ENCODE peak calls at places on chromosomes 13 and 19, in ten cellular contexts. C, B, R, P, L, E, S, O, Z and A are unnamed samples.
A peak's percentile ranks its signal among the peaks of the same experiment; 100 is the strongest.

GRCh38 chr13:67549331-67549730 is 319.2 kb upstream of the PCDH9 start:
- DNase-seq in B (no peak), E (peak; percentile 11), C (peak; percentile 91), O (peak; percentile 87), R (peak; percentile 11), S (no peak), P (no peak), L (no peak), Z (no peak), A (no peak)

GRCh38 chr13:109204657-109205056 is 575.2 kb downstream of the MYO16 start:
- DNase-seq in O (no peak), Z (no peak), B (no peak), C (no peak), S (peak; percentile 17), P (no peak), R (no peak), E (no peak), L (no peak), A (no peak)

GRCh38 chr13:71412231-71412630 is 454.8 kb downstream of the DACH1 start:
- DNase-seq in L (no peak), R (no peak), P (no peak), E (no peak), C (no peak), Z (no peak), B (no peak), S (no peak), O (no peak), A (no peak)

GRCh38 chr13:27569405-27569804 is 50.9 kb downstream of the LNX2 start:
- DNase-seq in B (no peak), L (no peak), E (no peak), S (no peak), O (no peak), P (no peak), R (no peak), C (no peak), Z (no peak), A (no peak)

GRCh38 chr19:17329061-17329767 is 5.4 kb downstream of the ANO8 start:
- DNase-seq in E (no peak), C (no peak), B (no peak), L (peak; percentile 46), O (no peak), Z (no peak), S (no peak), R (no peak), P (no peak), A (no peak)

GRCh38 chr19:45098521-45099464 is 5.8 kb downstream of the PPP1R37 start:
- DNase-seq in E (no peak), P (no peak), L (no peak), Z (no peak), C (peak; percentile 45), B (no peak), O (peak; percentile 63), R (no peak), S (no peak), A (no peak)

GRCh38 chr19:40744554-40745401 is 5.5 kb downstream of the ACTMAP start:
- DNase-seq in P (no peak), S (no peak), O (no peak), E (no peak), Z (no peak), L (peak; percentile 34), C (no peak), R (peak; percentile 61), B (peak; percentile 41), A (no peak)

GRCh38 chr13:87582399-87582798 is 88.8 kb upstream of the SLITRK5 start:
- DNase-seq in L (no peak), C (no peak), O (no peak), E (no peak), B (no peak), P (no peak), S (no peak), Z (no peak), R (no peak), A (no peak)

GRCh38 chr19:33194884-33195710 is 967 bp downstream of the LRP3 start:
- DNase-seq in B (no peak), P (no peak), L (peak; percentile 59), C (peak; percentile 48), R (no peak), S (peak; percentile 99), Z (no peak), O (peak; percentile 60), E (peak; percentile 65), A (no peak)

GRCh38 chr19:33196446-33197193 is 2.5 kb downstream of the LRP3 start:
- DNase-seq in P (no peak), Z (no peak), R (no peak), C (no peak), E (no peak), O (no peak), S (peak; percentile 62), L (no peak), B (no peak), A (no peak)

GRCh38 chr19:33194527-33194883 is 375 bp downstream of the LRP3 start:
- DNase-seq in B (no peak), P (no peak), Z (no peak), S (peak; percentile 93), R (no peak), L (peak; percentile 47), C (no peak), E (no peak), O (no peak), A (no peak)

GRCh38 chr19:33197591-33198000 is 3.5 kb downstream of the LRP3 start:
- DNase-seq in E (no peak), P (no peak), O (no peak), C (no peak), L (no peak), S (no peak), B (no peak), R (no peak), Z (no peak), A (no peak)

DNA sequence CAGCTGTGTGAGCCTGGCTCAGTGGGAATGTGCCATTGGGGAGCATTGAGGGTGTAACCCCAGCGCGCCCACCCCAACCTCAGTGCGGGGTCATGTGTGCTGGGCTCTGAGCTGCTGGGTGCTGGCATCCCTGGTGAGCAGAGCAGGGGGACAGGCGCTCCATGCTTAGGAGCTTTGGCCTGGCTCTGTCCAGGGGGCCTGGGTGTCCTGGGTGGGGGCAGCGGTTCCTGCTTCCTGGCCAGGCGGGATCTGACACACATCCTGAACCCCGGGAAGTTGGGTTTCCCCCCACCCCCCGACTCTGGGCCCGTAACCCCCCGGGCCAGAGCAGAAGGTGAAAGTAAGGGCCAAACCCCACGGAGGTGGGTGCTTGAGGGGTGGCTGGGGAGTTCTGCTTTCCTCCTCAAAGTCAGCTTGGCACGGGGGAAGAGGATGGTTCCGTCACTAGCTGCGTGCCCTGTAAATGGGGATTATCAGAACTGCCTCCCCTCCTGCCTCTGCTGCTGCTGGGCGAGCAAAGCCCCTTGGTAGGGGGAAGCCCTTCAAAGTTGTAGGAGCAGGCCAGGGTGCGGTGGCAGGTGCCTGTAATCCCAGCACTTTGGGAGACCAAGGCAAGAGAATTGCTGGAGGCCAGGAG is 1.7 kb downstream of the LRP3 start:
- DNase-seq in O (no peak), S (no peak), C (no peak), P (no peak), E (no peak), R (no peak), L (no peak), Z (no peak), B (no peak), A (no peak)
- H3K4me2 ChIP-seq in O (peak overlapping the region; percentile 72), S (peak overlapping the region; percentile 82), C (peak overlapping the region; percentile 79), P (peak overlapping the region; percentile 64), E (peak overlapping the region; percentile 92), R (no peak overlapping the region), L (peak overlapping the region; percentile 91), Z (peak overlapping the region; percentile 89), B (no peak overlapping the region), A (peak overlapping the region; percentile 60)

DNA sequence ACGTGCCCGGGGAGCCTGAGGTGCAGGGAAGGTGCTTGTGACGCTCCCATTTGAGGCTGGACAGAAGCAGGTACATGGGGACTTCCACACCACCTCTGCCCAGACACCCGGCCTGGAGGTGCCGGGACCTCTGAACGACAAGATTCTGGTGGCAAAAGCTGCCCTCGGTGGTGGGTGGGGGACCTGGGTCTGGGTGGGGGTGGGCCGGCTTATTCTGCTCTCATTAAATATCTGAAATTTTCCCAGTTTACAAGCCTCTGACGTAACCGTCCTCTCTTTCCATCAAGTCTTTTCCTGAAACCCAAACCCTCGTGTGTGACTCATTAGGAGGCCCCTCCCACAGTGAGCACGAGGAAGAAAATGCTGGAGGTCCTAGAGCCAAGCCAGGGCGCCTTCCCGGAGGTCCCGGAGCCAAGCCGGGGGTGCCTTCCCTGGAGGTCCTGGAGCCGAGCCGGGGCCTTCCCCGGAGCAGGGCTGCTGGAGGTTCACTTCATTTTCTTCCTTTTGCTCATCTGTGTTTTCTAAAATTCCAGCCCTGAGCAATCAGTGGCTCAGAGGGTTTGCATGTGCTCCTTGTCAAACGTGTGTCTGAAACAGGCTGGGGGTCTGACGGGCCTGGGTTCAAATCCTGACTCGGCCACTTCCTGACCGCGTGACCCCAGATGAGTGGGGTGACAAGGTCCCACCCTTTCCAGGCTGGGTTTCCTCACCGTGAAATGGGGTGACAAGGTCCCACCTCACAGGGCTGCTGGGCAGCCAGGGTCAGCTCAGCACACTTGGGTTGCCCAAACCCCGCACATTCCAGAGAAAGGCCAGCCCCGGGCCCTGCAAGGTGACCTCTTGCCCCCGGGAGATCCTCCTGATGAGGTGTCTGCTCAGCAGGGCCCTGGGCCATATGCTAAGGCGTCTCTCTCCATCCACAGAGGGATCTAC is 10.0 kb downstream of the CFD start:
- DNase-seq in Z (no peak), P (peak; percentile 86), O (peak; percentile 96), L (no peak), R (peak; percentile 56), E (peak; percentile 89), B (no peak), C (peak; percentile 96), S (peak; percentile 100), A (no peak)
- H3K4me2 ChIP-seq in Z (no peak overlapping the region), P (peak overlapping the region; percentile 60), O (peak overlapping the region; percentile 35), L (no peak overlapping the region), R (no peak overlapping the region), E (peak overlapping the region; percentile 71), B (no peak overlapping the region), C (peak overlapping the region; percentile 11), S (peak overlapping the region; percentile 21), A (peak overlapping the region; percentile 22)

DNA sequence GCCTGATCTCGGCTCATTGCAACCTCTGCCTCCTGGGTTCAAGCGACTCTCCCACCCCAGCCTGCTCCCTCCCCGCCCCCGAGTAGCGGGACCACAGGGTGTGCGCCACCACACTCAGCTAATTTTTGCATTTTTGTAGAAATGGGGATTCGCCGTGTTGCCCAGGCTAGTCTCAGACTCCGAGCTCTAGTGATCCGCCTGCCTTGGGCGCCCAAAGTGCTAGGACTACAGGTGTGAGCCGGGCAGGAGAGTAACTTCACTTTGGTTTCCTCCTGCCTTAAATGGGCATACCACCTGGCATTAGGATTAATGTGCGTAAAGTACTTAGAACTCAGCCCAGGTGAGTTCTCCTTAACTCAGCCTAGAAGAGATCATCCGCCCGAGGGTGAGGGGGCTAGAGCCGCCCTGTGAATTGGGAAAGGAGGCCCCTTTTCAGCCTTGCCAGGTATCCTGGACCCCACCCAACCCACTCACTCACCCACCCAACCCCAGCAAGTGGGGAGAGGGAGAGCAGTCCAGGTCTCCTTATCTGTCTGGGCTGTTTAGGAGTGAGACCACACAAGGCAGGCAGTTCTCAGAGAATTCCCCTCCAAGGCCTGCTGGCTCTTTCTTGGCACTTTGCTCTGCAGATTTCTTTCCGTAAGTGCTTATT is 1.3 kb upstream of the ZFP36 start:
- DNase-seq in E (peak; percentile 33), Z (no peak), P (peak; percentile 30), S (peak; percentile 72), C (no peak), R (no peak), L (no peak), B (peak; percentile 56), O (no peak), A (no peak)
- H3K4me2 ChIP-seq in E (peak overlapping the region; percentile 95), Z (no peak overlapping the region), P (peak overlapping the region; percentile 99), S (no peak overlapping the region), C (no peak overlapping the region), R (no peak overlapping the region), L (no peak overlapping the region), B (peak overlapping the region; percentile 96), O (no peak overlapping the region), A (no peak overlapping the region)

GRCh38 chr19:4937060-4937459 is 27.8 kb downstream of the UHRF1 start:
- DNase-seq in R (no peak), P (no peak), S (peak; percentile 15), C (no peak), O (no peak), B (no peak), Z (no peak), L (no peak), E (no peak), A (no peak)

GRCh38 chr19:4930664-4931063 is 21.4 kb downstream of the UHRF1 start:
- DNase-seq in L (no peak), R (peak; percentile 19), P (no peak), O (no peak), B (no peak), C (peak; percentile 28), Z (no peak), E (no peak), S (peak; percentile 52), A (no peak)

GRCh38 chr19:4932711-4933110 is 23.4 kb downstream of the UHRF1 start:
- DNase-seq in C (no peak), R (no peak), S (peak; percentile 58), B (no peak), L (no peak), Z (no peak), E (no peak), P (no peak), O (no peak), A (no peak)

GRCh38 chr19:4935449-4935848 is 26.1 kb downstream of the UHRF1 start:
- DNase-seq in Z (no peak), B (no peak), E (no peak), O (no peak), P (no peak), L (no peak), R (no peak), S (peak; percentile 10), C (no peak), A (no peak)

GRCh38 chr19:4933528-4933927 is 24.2 kb downstream of the UHRF1 start:
- DNase-seq in P (no peak), O (peak; percentile 65), S (peak; percentile 84), B (no peak), C (no peak), R (no peak), E (no peak), L (no peak), Z (no peak), A (no peak)
- H3K4me2 ChIP-seq in P (no peak overlapping the region), O (no peak overlapping the region), S (no peak overlapping the region), B (no peak overlapping the region), C (no peak overlapping the region), R (no peak overlapping the region), E (no peak overlapping the region), L (no peak overlapping the region), Z (no peak overlapping the region), A (no peak overlapping the region)